ENCODE peak calls at places on chromosomes 6 and 20, in five cellular contexts. T is SK-N-SH, H is A549, L is GM04503, E is NCI-H446. C is an unnamed sample.

GRCh38 chr6:106510090-106510970 is 119.0 kb downstream of the RTN4IP1 start:
- DNase-seq in T (peak; percentile 68), H (peak; percentile 48), L (no peak), E (no peak), C (no peak)

GRCh38 chr6:103826209-103826608 is 1033.5 kb downstream of the HACE1 start:
- DNase-seq in T (peak; percentile 8), H (no peak), L (no peak), E (no peak), C (no peak)

GRCh38 chr6:31582230-31582601 is at the start of gene LTB:
- DNase-seq in T (no peak), H (no peak), L (no peak), E (no peak), C (no peak)

GRCh38 chr20:24991897-24992419 is 593 bp downstream of the APMAP start:
- DNase-seq in T (peak; percentile 56), H (no peak), L (no peak), E (no peak), C (peak; percentile 20)

GRCh38 chr6:32462609-32463008 is 22.9 kb downstream of the HLA-DRA start:
- DNase-seq in T (no peak), H (no peak), L (no peak), E (no peak), C (no peak)

GRCh38 chr6:127566671-127567070 is 10.3 kb upstream of the C6orf58 start:
- DNase-seq in T (no peak), H (no peak), L (no peak), E (no peak), C (no peak)

GRCh38 chr6:74068945-74069570 is 373.1 kb downstream of the CD109 start:
- DNase-seq in T (no peak), H (no peak), L (peak; percentile 62), E (no peak), C (no peak)

GRCh38 chr6:132465530-132466485 is 47.1 kb downstream of the STX7 start:
- DNase-seq in T (no peak), H (no peak), L (no peak), E (no peak), C (no peak)

GRCh38 chr6:118708736-118709135 is 57.3 kb upstream of the CEP85L start:
- DNase-seq in T (no peak), H (peak; percentile 57), L (peak; percentile 62), E (no peak), C (no peak)

C was measured in H54.